ENCODE peak calls at places on chromosome 11, in seven cellular contexts. One of them, this sample, is unnamed.

GRCh38 chr11:18369398-18369797 is 25.0 kb upstream of the LDHA start:
- DNase-seq in IMR-90: no peak
- DNase-seq in activated B cell treated with CpG ODN at 0.5 μM for 24 hours: no peak
- DNase-seq in spleen: no peak
- DNase-seq in AG09309: no peak
- DNase-seq in lower leg skin: no peak
- DNase-seq in foreskin fibroblast: no peak
- DNase-seq in this sample: no peak

GRCh38 chr11:23653071-23653675 is 792.9 kb upstream of the CCDC179 start:
- DNase-seq in AG09309: no peak
- DNase-seq in IMR-90: no peak
- DNase-seq in spleen: peak
- DNase-seq in lower leg skin: no peak
- DNase-seq in activated B cell treated with CpG ODN at 0.5 μM for 24 hours: no peak
- DNase-seq in foreskin fibroblast: no peak
- DNase-seq in this sample: no peak

GRCh38 chr11:32615422-32615821 is 31.8 kb downstream of the EIF3M start:
- DNase-seq in IMR-90: no peak
- DNase-seq in activated B cell treated with CpG ODN at 0.5 μM for 24 hours: no peak
- DNase-seq in foreskin fibroblast: no peak
- DNase-seq in spleen: no peak
- DNase-seq in lower leg skin: no peak
- DNase-seq in AG09309: no peak
- DNase-seq in this sample: no peak

GRCh38 chr11:111331711-111332479 is 33.5 kb downstream of the POU2AF3 start:
- DNase-seq in foreskin fibroblast: peak
- DNase-seq in spleen: no peak
- DNase-seq in IMR-90: peak
- DNase-seq in activated B cell treated with CpG ODN at 0.5 μM for 24 hours: no peak
- DNase-seq in lower leg skin: no peak
- DNase-seq in AG09309: no peak
- DNase-seq in this sample: no peak

GRCh38 chr11:18172686-18173085 is at the start of gene MRGPRX4:
- DNase-seq in AG09309: no peak
- DNase-seq in activated B cell treated with CpG ODN at 0.5 μM for 24 hours: no peak
- DNase-seq in foreskin fibroblast: no peak
- DNase-seq in IMR-90: no peak
- DNase-seq in lower leg skin: no peak
- DNase-seq in spleen: no peak
- DNase-seq in this sample: no peak

GRCh38 chr11:59011672-59012071 is 72.4 kb downstream of the GLYATL1 start:
- DNase-seq in activated B cell treated with CpG ODN at 0.5 μM for 24 hours: no peak
- DNase-seq in foreskin fibroblast: no peak
- DNase-seq in AG09309: no peak
- DNase-seq in lower leg skin: no peak
- DNase-seq in spleen: no peak
- DNase-seq in IMR-90: no peak
- DNase-seq in this sample: no peak

GRCh38 chr11:104916442-104916841 is 18.2 kb upstream of the CASP12 start:
- DNase-seq in activated B cell treated with CpG ODN at 0.5 μM for 24 hours: no peak
- DNase-seq in IMR-90: peak
- DNase-seq in foreskin fibroblast: peak
- DNase-seq in lower leg skin: no peak
- DNase-seq in AG09309: no peak
- DNase-seq in spleen: no peak
- DNase-seq in this sample: no peak

GRCh38 chr11:110023711-110024110 is 69.5 kb upstream of the ZC3H12C start:
- DNase-seq in AG09309: no peak
- DNase-seq in IMR-90: no peak
- DNase-seq in spleen: no peak
- DNase-seq in activated B cell treated with CpG ODN at 0.5 μM for 24 hours: no peak
- DNase-seq in foreskin fibroblast: no peak
- DNase-seq in lower leg skin: no peak
- DNase-seq in this sample: no peak

GRCh38 chr11:121687961-121688566 is 235.3 kb upstream of the SORL1-AS1 start:
- DNase-seq in spleen: no peak
- DNase-seq in activated B cell treated with CpG ODN at 0.5 μM for 24 hours: no peak
- DNase-seq in lower leg skin: no peak
- DNase-seq in IMR-90: peak
- DNase-seq in AG09309: peak
- DNase-seq in foreskin fibroblast: peak
- DNase-seq in this sample: no peak

GRCh38 chr11:130051077-130051476 is 18.6 kb upstream of the APLP2 start:
- DNase-seq in IMR-90: peak
- DNase-seq in AG09309: no peak
- DNase-seq in spleen: no peak
- DNase-seq in activated B cell treated with CpG ODN at 0.5 μM for 24 hours: no peak
- DNase-seq in lower leg skin: no peak
- DNase-seq in foreskin fibroblast: peak
- DNase-seq in this sample: peak

GRCh38 chr11:103920449-103920848 is 116.0 kb upstream of the DDI1 start:
- DNase-seq in AG09309: no peak
- DNase-seq in foreskin fibroblast: peak
- DNase-seq in lower leg skin: no peak
- DNase-seq in activated B cell treated with CpG ODN at 0.5 μM for 24 hours: no peak
- DNase-seq in spleen: no peak
- DNase-seq in IMR-90: peak
- DNase-seq in this sample: no peak

GRCh38 chr11:20158597-20159257 is 1.5 kb downstream of the DBX1 start:
- DNase-seq in activated B cell treated with CpG ODN at 0.5 μM for 24 hours: no peak
- DNase-seq in IMR-90: peak
- DNase-seq in AG09309: peak
- DNase-seq in foreskin fibroblast: peak
- DNase-seq in spleen: no peak
- DNase-seq in lower leg skin: peak
- DNase-seq in this sample: no peak

GRCh38 chr11:58659404-58659803 is 36.9 kb downstream of the CNTF start:
- DNase-seq in AG09309: no peak
- DNase-seq in lower leg skin: no peak
- DNase-seq in activated B cell treated with CpG ODN at 0.5 μM for 24 hours: no peak
- DNase-seq in IMR-90: no peak
- DNase-seq in spleen: no peak
- DNase-seq in foreskin fibroblast: no peak
- DNase-seq in this sample: no peak

GRCh38 chr11:6547177-6547576 is 50.1 kb downstream of the DNHD1 start:
- DNase-seq in foreskin fibroblast: no peak
- DNase-seq in activated B cell treated with CpG ODN at 0.5 μM for 24 hours: no peak
- DNase-seq in AG09309: no peak
- DNase-seq in lower leg skin: no peak
- DNase-seq in IMR-90: no peak
- DNase-seq in spleen: peak
- DNase-seq in this sample: no peak

GRCh38 chr11:88538088-88538487 is 200.6 kb upstream of the CTSC start:
- DNase-seq in IMR-90: peak
- DNase-seq in foreskin fibroblast: peak
- DNase-seq in activated B cell treated with CpG ODN at 0.5 μM for 24 hours: no peak
- DNase-seq in spleen: no peak
- DNase-seq in AG09309: peak
- DNase-seq in lower leg skin: no peak
- DNase-seq in this sample: no peak

GRCh38 chr11:106786251-106786650 is 232.0 kb downstream of the GUCY1A2 start:
- DNase-seq in foreskin fibroblast: peak
- DNase-seq in IMR-90: no peak
- DNase-seq in AG09309: no peak
- DNase-seq in spleen: no peak
- DNase-seq in lower leg skin: no peak
- DNase-seq in activated B cell treated with CpG ODN at 0.5 μM for 24 hours: no peak
- DNase-seq in this sample: no peak

GRCh38 chr11:62705401-62705800 is 1.8 kb downstream of the BSCL2 start:
- DNase-seq in AG09309: no peak
- DNase-seq in activated B cell treated with CpG ODN at 0.5 μM for 24 hours: no peak
- DNase-seq in foreskin fibroblast: no peak
- DNase-seq in spleen: peak
- DNase-seq in lower leg skin: no peak
- DNase-seq in IMR-90: no peak
- DNase-seq in this sample: no peak

GRCh38 chr11:10809373-10810199 is 860 bp upstream of the EIF4G2 start:
- DNase-seq in AG09309: peak
- DNase-seq in activated B cell treated with CpG ODN at 0.5 μM for 24 hours: no peak
- DNase-seq in foreskin fibroblast: peak
- DNase-seq in IMR-90: peak
- DNase-seq in spleen: peak
- DNase-seq in lower leg skin: peak
- DNase-seq in this sample: peak

GRCh38 chr11:119100246-119100959 is 1.2 kb downstream of the DPAGT1 start:
- DNase-seq in lower leg skin: no peak
- DNase-seq in IMR-90: peak
- DNase-seq in spleen: peak
- DNase-seq in AG09309: no peak
- DNase-seq in activated B cell treated with CpG ODN at 0.5 μM for 24 hours: no peak
- DNase-seq in foreskin fibroblast: peak
- DNase-seq in this sample: no peak

GRCh38 chr11:129289350-129290040 is 86.2 kb upstream of the BARX2 start:
- DNase-seq in activated B cell treated with CpG ODN at 0.5 μM for 24 hours: no peak
- DNase-seq in lower leg skin: no peak
- DNase-seq in AG09309: no peak
- DNase-seq in IMR-90: no peak
- DNase-seq in spleen: no peak
- DNase-seq in foreskin fibroblast: no peak
- DNase-seq in this sample: no peak

GRCh38 chr11:133977067-133977681 is 20.4 kb upstream of the IGSF9B start:
- DNase-seq in IMR-90: no peak
- DNase-seq in spleen: no peak
- DNase-seq in foreskin fibroblast: no peak
- DNase-seq in AG09309: no peak
- DNase-seq in lower leg skin: no peak
- DNase-seq in activated B cell treated with CpG ODN at 0.5 μM for 24 hours: no peak
- DNase-seq in this sample: no peak

GRCh38 chr11:89177691-89178231 is at the start of gene TYR:
- DNase-seq in IMR-90: no peak
- DNase-seq in spleen: no peak
- DNase-seq in AG09309: no peak
- DNase-seq in activated B cell treated with CpG ODN at 0.5 μM for 24 hours: no peak
- DNase-seq in foreskin fibroblast: no peak
- DNase-seq in lower leg skin: no peak
- DNase-seq in this sample: no peak

GRCh38 chr11:57331720-57332119 is 4.0 kb downstream of the SSRP1 start:
- DNase-seq in IMR-90: no peak
- DNase-seq in lower leg skin: no peak
- DNase-seq in foreskin fibroblast: no peak
- DNase-seq in activated B cell treated with CpG ODN at 0.5 μM for 24 hours: no peak
- DNase-seq in spleen: no peak
- DNase-seq in AG09309: no peak
- DNase-seq in this sample: no peak

GRCh38 chr11:34359548-34359891 is 1.7 kb upstream of the ABTB2 start:
- DNase-seq in lower leg skin: no peak
- DNase-seq in foreskin fibroblast: no peak
- DNase-seq in IMR-90: no peak
- DNase-seq in AG09309: no peak
- DNase-seq in spleen: no peak
- DNase-seq in activated B cell treated with CpG ODN at 0.5 μM for 24 hours: no peak
- DNase-seq in this sample: no peak
- TF ChIP-seq CTCF in lower leg skin: no peak
- TF ChIP-seq CTCF in foreskin fibroblast: no peak
- TF ChIP-seq CTCF in IMR-90: no peak
- TF ChIP-seq CTCF in AG09309: no peak
- TF ChIP-seq CTCF in spleen: no peak
- TF ChIP-seq CTCF in activated B cell treated with CpG ODN at 0.5 μM for 24 hours: no peak
- TF ChIP-seq CTCF in this sample: peak

DNA sequence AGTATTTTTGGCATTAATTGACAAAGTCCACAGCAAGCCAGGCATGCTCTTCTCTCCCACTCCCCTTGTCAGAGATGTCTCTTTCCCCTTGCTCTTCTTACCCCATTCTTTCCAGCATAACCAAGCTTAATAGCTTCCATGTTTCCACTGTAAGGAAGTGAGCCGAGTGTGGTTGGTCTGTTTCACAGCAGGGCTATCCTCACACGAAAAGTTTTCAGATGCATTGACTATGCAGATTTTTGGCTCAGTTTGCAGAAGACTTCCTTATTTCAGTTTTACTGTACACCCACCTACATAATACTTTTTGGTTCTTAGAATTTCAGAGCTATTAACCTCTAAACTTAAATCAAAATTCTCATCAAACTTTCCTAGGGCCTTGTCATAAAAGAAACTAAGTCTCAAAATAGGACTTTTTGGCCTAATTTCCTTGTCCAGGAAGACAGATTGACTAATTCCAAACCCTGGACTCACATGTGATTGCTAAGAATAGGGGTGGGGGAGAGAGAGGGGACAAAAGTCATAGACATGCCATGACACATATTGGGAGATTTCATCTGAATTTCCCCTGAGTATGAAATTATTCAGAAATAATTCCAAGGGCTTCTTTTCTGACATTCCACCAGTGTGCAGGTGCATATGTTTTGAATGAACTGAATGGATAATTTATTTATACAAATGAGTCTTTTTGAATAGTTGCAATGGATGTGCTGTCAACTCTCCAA is 7.3 kb upstream of the EHF start:
- DNase-seq in IMR-90: no peak
- DNase-seq in activated B cell treated with CpG ODN at 0.5 μM for 24 hours: no peak
- DNase-seq in spleen: no peak
- DNase-seq in lower leg skin: no peak
- DNase-seq in AG09309: no peak
- DNase-seq in foreskin fibroblast: no peak
- DNase-seq in this sample: no peak
- TF ChIP-seq CTCF in IMR-90: no peak
- TF ChIP-seq CTCF in activated B cell treated with CpG ODN at 0.5 μM for 24 hours: no peak
- TF ChIP-seq CTCF in spleen: no peak
- TF ChIP-seq CTCF in lower leg skin: no peak
- TF ChIP-seq CTCF in AG09309: no peak
- TF ChIP-seq CTCF in foreskin fibroblast: no peak
- TF ChIP-seq CTCF in this sample: no peak

GRCh38 chr11:74699615-74700396 is 31.4 kb downstream of the CHRDL2 start:
- DNase-seq in activated B cell treated with CpG ODN at 0.5 μM for 24 hours: no peak
- DNase-seq in spleen: no peak
- DNase-seq in lower leg skin: no peak
- DNase-seq in IMR-90: no peak
- DNase-seq in foreskin fibroblast: no peak
- DNase-seq in AG09309: no peak
- DNase-seq in this sample: no peak

GRCh38 chr11:74702383-74703007 is 28.7 kb downstream of the CHRDL2 start:
- DNase-seq in spleen: peak
- DNase-seq in foreskin fibroblast: peak
- DNase-seq in activated B cell treated with CpG ODN at 0.5 μM for 24 hours: peak
- DNase-seq in IMR-90: peak
- DNase-seq in AG09309: no peak
- DNase-seq in lower leg skin: peak
- DNase-seq in this sample: peak

GRCh38 chr11:74703211-74703610 is 28.0 kb downstream of the CHRDL2 start:
- DNase-seq in IMR-90: no peak
- DNase-seq in foreskin fibroblast: no peak
- DNase-seq in AG09309: no peak
- DNase-seq in activated B cell treated with CpG ODN at 0.5 μM for 24 hours: no peak
- DNase-seq in lower leg skin: no peak
- DNase-seq in spleen: no peak
- DNase-seq in this sample: no peak

GRCh38 chr11:74697722-74698121 is 33.5 kb downstream of the CHRDL2 start:
- DNase-seq in lower leg skin: no peak
- DNase-seq in foreskin fibroblast: no peak
- DNase-seq in AG09309: no peak
- DNase-seq in IMR-90: no peak
- DNase-seq in activated B cell treated with CpG ODN at 0.5 μM for 24 hours: no peak
- DNase-seq in spleen: no peak
- DNase-seq in this sample: no peak

GRCh38 chr11:74701351-74701750 is 29.9 kb downstream of the CHRDL2 start:
- DNase-seq in activated B cell treated with CpG ODN at 0.5 μM for 24 hours: no peak
- DNase-seq in lower leg skin: no peak
- DNase-seq in AG09309: no peak
- DNase-seq in spleen: no peak
- DNase-seq in foreskin fibroblast: no peak
- DNase-seq in IMR-90: no peak
- DNase-seq in this sample: no peak
- TF ChIP-seq CTCF in activated B cell treated with CpG ODN at 0.5 μM for 24 hours: no peak
- TF ChIP-seq CTCF in lower leg skin: no peak
- TF ChIP-seq CTCF in AG09309: no peak
- TF ChIP-seq CTCF in spleen: no peak
- TF ChIP-seq CTCF in foreskin fibroblast: no peak
- TF ChIP-seq CTCF in IMR-90: peak
- TF ChIP-seq CTCF in this sample: no peak

GRCh38 chr11:70353329-70353728 is 45.0 kb upstream of the CTTN start:
- DNase-seq in AG09309: no peak
- DNase-seq in foreskin fibroblast: no peak
- DNase-seq in activated B cell treated with CpG ODN at 0.5 μM for 24 hours: no peak
- DNase-seq in spleen: no peak
- DNase-seq in lower leg skin: no peak
- DNase-seq in IMR-90: no peak
- DNase-seq in this sample: no peak
- TF ChIP-seq CTCF in AG09309: no peak
- TF ChIP-seq CTCF in foreskin fibroblast: no peak
- TF ChIP-seq CTCF in activated B cell treated with CpG ODN at 0.5 μM for 24 hours: no peak
- TF ChIP-seq CTCF in spleen: no peak
- TF ChIP-seq CTCF in lower leg skin: no peak
- TF ChIP-seq CTCF in IMR-90: no peak
- TF ChIP-seq CTCF in this sample: no peak